ENCODE peak calls at places on chromosomes 11 and 22, in ten cellular contexts. One of them, this sample, is unnamed.

GRCh38 chr11:68582416-68583046 is 101.8 kb upstream of the GAL start:
- DNase-seq in A549: no peak
- DNase-seq in right lobe of liver: no peak
- DNase-seq in MM.1S: no peak
- DNase-seq in PC-3: no peak
- DNase-seq in heart right ventricle: peak
- DNase-seq in K562: no peak
- DNase-seq in sigmoid colon: no peak
- DNase-seq in DND-41: no peak
- DNase-seq in uterus: no peak
- DNase-seq in this sample: peak

GRCh38 chr22:22865311-22866072 is 22.1 kb upstream of the IGLL5 start:
- DNase-seq in A549: no peak
- DNase-seq in right lobe of liver: no peak
- DNase-seq in MM.1S: peak
- DNase-seq in PC-3: no peak
- DNase-seq in heart right ventricle: no peak
- DNase-seq in K562: no peak
- DNase-seq in sigmoid colon: no peak
- DNase-seq in DND-41: peak
- DNase-seq in uterus: no peak
- DNase-seq in this sample: no peak

GRCh38 chr11:2580444-2581050 is 119.2 kb downstream of the KCNQ1OT1 start:
- DNase-seq in A549: no peak
- DNase-seq in right lobe of liver: peak
- DNase-seq in MM.1S: no peak
- DNase-seq in PC-3: no peak
- DNase-seq in heart right ventricle: no peak
- DNase-seq in K562: no peak
- DNase-seq in sigmoid colon: peak
- DNase-seq in DND-41: peak
- DNase-seq in uterus: no peak
- DNase-seq in this sample: peak

GRCh38 chr11:726278-726915 is 20.4 kb downstream of the EPS8L2 start:
- DNase-seq in A549: no peak
- DNase-seq in right lobe of liver: peak
- DNase-seq in MM.1S: peak
- DNase-seq in PC-3: no peak
- DNase-seq in heart right ventricle: no peak
- DNase-seq in K562: peak
- DNase-seq in sigmoid colon: peak
- DNase-seq in DND-41: no peak
- DNase-seq in uterus: peak
- DNase-seq in this sample: no peak

GRCh38 chr11:117361432-117361831 is 33.8 kb downstream of the CEP164 start:
- DNase-seq in A549: no peak
- DNase-seq in right lobe of liver: no peak
- DNase-seq in MM.1S: no peak
- DNase-seq in PC-3: no peak
- DNase-seq in heart right ventricle: no peak
- DNase-seq in K562: no peak
- DNase-seq in sigmoid colon: no peak
- DNase-seq in DND-41: no peak
- DNase-seq in uterus: no peak
- DNase-seq in this sample: no peak

GRCh38 chr11:18171377-18172000 is 1.1 kb upstream of the MRGPRX4 start:
- DNase-seq in A549: peak
- DNase-seq in right lobe of liver: peak
- DNase-seq in MM.1S: peak
- DNase-seq in PC-3: peak
- DNase-seq in heart right ventricle: no peak
- DNase-seq in K562: peak
- DNase-seq in sigmoid colon: no peak
- DNase-seq in DND-41: peak
- DNase-seq in uterus: no peak
- DNase-seq in this sample: no peak

GRCh38 chr11:118918128-118918685 is 7.5 kb downstream of the BCL9L start:
- DNase-seq in A549: no peak
- DNase-seq in right lobe of liver: peak
- DNase-seq in MM.1S: no peak
- DNase-seq in PC-3: peak
- DNase-seq in heart right ventricle: peak
- DNase-seq in K562: peak
- DNase-seq in sigmoid colon: peak
- DNase-seq in DND-41: no peak
- DNase-seq in uterus: peak
- DNase-seq in this sample: peak

GRCh38 chr22:42697542-42698013 is 23.1 kb downstream of the A4GALT start:
- DNase-seq in A549: peak
- DNase-seq in right lobe of liver: no peak
- DNase-seq in MM.1S: no peak
- DNase-seq in PC-3: peak
- DNase-seq in heart right ventricle: peak
- DNase-seq in K562: no peak
- DNase-seq in sigmoid colon: peak
- DNase-seq in DND-41: no peak
- DNase-seq in uterus: peak
- DNase-seq in this sample: peak

GRCh38 chr11:79189604-79190003 is 251.2 kb downstream of the TENM4 start:
- DNase-seq in A549: no peak
- DNase-seq in right lobe of liver: peak
- DNase-seq in MM.1S: no peak
- DNase-seq in PC-3: no peak
- DNase-seq in heart right ventricle: no peak
- DNase-seq in K562: no peak
- DNase-seq in sigmoid colon: no peak
- DNase-seq in DND-41: no peak
- DNase-seq in uterus: no peak
- DNase-seq in this sample: no peak

GRCh38 chr11:132072880-132073213 is 702.4 kb downstream of the NTM start:
- DNase-seq in A549: no peak
- DNase-seq in right lobe of liver: no peak
- DNase-seq in MM.1S: no peak
- DNase-seq in PC-3: no peak
- DNase-seq in heart right ventricle: no peak
- DNase-seq in K562: no peak
- DNase-seq in sigmoid colon: no peak
- DNase-seq in DND-41: no peak
- DNase-seq in uterus: no peak
- DNase-seq in this sample: no peak

GRCh38 chr22:46149998-46150549 is at the start of gene PPARA:
- DNase-seq in A549: peak
- DNase-seq in right lobe of liver: peak
- DNase-seq in MM.1S: peak
- DNase-seq in PC-3: peak
- DNase-seq in heart right ventricle: peak
- DNase-seq in K562: peak
- DNase-seq in sigmoid colon: peak
- DNase-seq in DND-41: peak
- DNase-seq in uterus: peak
- DNase-seq in this sample: peak

GRCh38 chr22:46148336-46148735 is 2.0 kb upstream of the PPARA start:
- DNase-seq in A549: no peak
- DNase-seq in right lobe of liver: peak
- DNase-seq in MM.1S: no peak
- DNase-seq in PC-3: no peak
- DNase-seq in heart right ventricle: no peak
- DNase-seq in K562: no peak
- DNase-seq in sigmoid colon: no peak
- DNase-seq in DND-41: no peak
- DNase-seq in uterus: peak
- DNase-seq in this sample: no peak

GRCh38 chr22:46150615-46151423 is 493 bp downstream of the PPARA start:
- DNase-seq in A549: peak
- DNase-seq in right lobe of liver: peak
- DNase-seq in MM.1S: peak
- DNase-seq in PC-3: no peak
- DNase-seq in heart right ventricle: no peak
- DNase-seq in K562: peak
- DNase-seq in sigmoid colon: peak
- DNase-seq in DND-41: peak
- DNase-seq in uterus: peak
- DNase-seq in this sample: no peak

GRCh38 chr22:46148885-46149492 is 1.3 kb upstream of the PPARA start:
- DNase-seq in A549: no peak
- DNase-seq in right lobe of liver: peak
- DNase-seq in MM.1S: no peak
- DNase-seq in PC-3: no peak
- DNase-seq in heart right ventricle: no peak
- DNase-seq in K562: no peak
- DNase-seq in sigmoid colon: no peak
- DNase-seq in DND-41: no peak
- DNase-seq in uterus: peak
- DNase-seq in this sample: no peak

GRCh38 chr22:46149493-46149997 is 781 bp upstream of the PPARA start:
- DNase-seq in A549: no peak
- DNase-seq in right lobe of liver: peak
- DNase-seq in MM.1S: peak
- DNase-seq in PC-3: no peak
- DNase-seq in heart right ventricle: peak
- DNase-seq in K562: no peak
- DNase-seq in sigmoid colon: peak
- DNase-seq in DND-41: peak
- DNase-seq in uterus: peak
- DNase-seq in this sample: peak
- H3K27ac ChIP-seq in A549: peak
- H3K27ac ChIP-seq in right lobe of liver: peak
- H3K27ac ChIP-seq in MM.1S: peak
- H3K27ac ChIP-seq in PC-3: no peak
- H3K27ac ChIP-seq in heart right ventricle: peak
- H3K27ac ChIP-seq in K562: no peak
- H3K27ac ChIP-seq in sigmoid colon: peak
- H3K27ac ChIP-seq in DND-41: peak
- H3K27ac ChIP-seq in uterus: peak
- H3K27ac ChIP-seq in this sample: peak

GRCh38 chr22:19800761-19801244 is 40.2 kb downstream of the TBX1 start:
- DNase-seq in A549: no peak
- DNase-seq in right lobe of liver: no peak
- DNase-seq in MM.1S: no peak
- DNase-seq in PC-3: no peak
- DNase-seq in heart right ventricle: no peak
- DNase-seq in K562: peak
- DNase-seq in sigmoid colon: peak
- DNase-seq in DND-41: no peak
- DNase-seq in uterus: no peak
- DNase-seq in this sample: no peak
- TF ChIP-seq CTCF in A549: no peak
- TF ChIP-seq CTCF in right lobe of liver: no peak
- TF ChIP-seq CTCF in MM.1S: no peak
- TF ChIP-seq CTCF in PC-3: peak
- TF ChIP-seq CTCF in heart right ventricle: peak
- TF ChIP-seq CTCF in K562: peak
- TF ChIP-seq CTCF in sigmoid colon: no peak
- TF ChIP-seq CTCF in DND-41: no peak
- TF ChIP-seq CTCF in uterus: no peak
- TF ChIP-seq CTCF in this sample: peak

GRCh38 chr11:35015621-35016387 is 99.4 kb downstream of the PDHX start:
- DNase-seq in A549: no peak
- DNase-seq in right lobe of liver: no peak
- DNase-seq in MM.1S: no peak
- DNase-seq in PC-3: no peak
- DNase-seq in heart right ventricle: no peak
- DNase-seq in K562: no peak
- DNase-seq in sigmoid colon: no peak
- DNase-seq in DND-41: no peak
- DNase-seq in uterus: no peak
- DNase-seq in this sample: no peak

GRCh38 chr11:35014352-35014751 is 97.9 kb downstream of the PDHX start:
- DNase-seq in A549: no peak
- DNase-seq in right lobe of liver: no peak
- DNase-seq in MM.1S: no peak
- DNase-seq in PC-3: peak
- DNase-seq in heart right ventricle: no peak
- DNase-seq in K562: no peak
- DNase-seq in sigmoid colon: no peak
- DNase-seq in DND-41: no peak
- DNase-seq in uterus: no peak
- DNase-seq in this sample: no peak

GRCh38 chr11:35017528-35018342 is 101.3 kb downstream of the PDHX start:
- DNase-seq in A549: no peak
- DNase-seq in right lobe of liver: no peak
- DNase-seq in MM.1S: no peak
- DNase-seq in PC-3: no peak
- DNase-seq in heart right ventricle: no peak
- DNase-seq in K562: no peak
- DNase-seq in sigmoid colon: no peak
- DNase-seq in DND-41: no peak
- DNase-seq in uterus: no peak
- DNase-seq in this sample: no peak

GRCh38 chr11:35013514-35014191 is 97.2 kb downstream of the PDHX start:
- DNase-seq in A549: no peak
- DNase-seq in right lobe of liver: no peak
- DNase-seq in MM.1S: peak
- DNase-seq in PC-3: no peak
- DNase-seq in heart right ventricle: no peak
- DNase-seq in K562: no peak
- DNase-seq in sigmoid colon: no peak
- DNase-seq in DND-41: no peak
- DNase-seq in uterus: no peak
- DNase-seq in this sample: no peak

GRCh38 chr11:35016939-35017338 is 100.5 kb downstream of the PDHX start:
- DNase-seq in A549: no peak
- DNase-seq in right lobe of liver: no peak
- DNase-seq in MM.1S: no peak
- DNase-seq in PC-3: no peak
- DNase-seq in heart right ventricle: no peak
- DNase-seq in K562: no peak
- DNase-seq in sigmoid colon: no peak
- DNase-seq in DND-41: no peak
- DNase-seq in uterus: no peak
- DNase-seq in this sample: no peak
- H3K27ac ChIP-seq in A549: no peak
- H3K27ac ChIP-seq in right lobe of liver: no peak
- H3K27ac ChIP-seq in MM.1S: no peak
- H3K27ac ChIP-seq in PC-3: no peak
- H3K27ac ChIP-seq in heart right ventricle: no peak
- H3K27ac ChIP-seq in K562: no peak
- H3K27ac ChIP-seq in sigmoid colon: no peak
- H3K27ac ChIP-seq in DND-41: no peak
- H3K27ac ChIP-seq in uterus: no peak
- H3K27ac ChIP-seq in this sample: no peak

DNA sequence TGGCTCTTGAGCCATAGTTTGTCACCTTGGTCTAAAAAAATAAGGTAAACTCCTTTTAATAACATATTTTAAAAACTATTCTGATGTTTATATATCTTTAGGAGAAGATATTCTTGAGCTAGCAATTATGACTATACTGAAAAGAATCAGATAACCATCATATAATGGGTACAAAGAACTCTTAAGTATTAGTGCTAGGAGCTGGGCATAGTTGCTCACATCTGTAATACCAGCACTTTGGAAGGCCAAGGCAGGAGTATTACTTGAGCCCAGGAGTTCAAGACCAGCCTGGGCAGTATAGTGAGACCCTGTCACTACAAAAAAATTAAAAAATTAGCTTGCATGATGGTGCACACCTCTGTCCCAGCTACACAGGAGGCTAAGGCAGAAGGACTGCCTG is 54.0 kb upstream of the B3GNT6 start:
- DNase-seq in A549: no peak
- DNase-seq in right lobe of liver: no peak
- DNase-seq in MM.1S: no peak
- DNase-seq in PC-3: no peak
- DNase-seq in heart right ventricle: no peak
- DNase-seq in K562: no peak
- DNase-seq in sigmoid colon: no peak
- DNase-seq in DND-41: no peak
- DNase-seq in uterus: no peak
- DNase-seq in this sample: no peak
- TF ChIP-seq CTCF in A549: no peak
- TF ChIP-seq CTCF in right lobe of liver: no peak
- TF ChIP-seq CTCF in MM.1S: no peak
- TF ChIP-seq CTCF in PC-3: no peak
- TF ChIP-seq CTCF in heart right ventricle: no peak
- TF ChIP-seq CTCF in K562: no peak
- TF ChIP-seq CTCF in sigmoid colon: no peak
- TF ChIP-seq CTCF in DND-41: no peak
- TF ChIP-seq CTCF in uterus: no peak
- TF ChIP-seq CTCF in this sample: no peak